ENCODE peak calls at places on chromosomes 2 and 18, in six cellular contexts. W is CD8-positive, alpha-beta T cell; U is heart right ventricle; F is GM23248; Q is uterus; D is Panc1. Y is an unnamed sample.

GRCh38 chr2:235527806-235528480 is 34.1 kb downstream of the AGAP1 start:
- DNase-seq in W (no peak), U (no peak), F (peak), Q (no peak), D (no peak), Y (no peak)

GRCh38 chr18:50817898-50818250 is 1.9 kb downstream of the MRO start:
- DNase-seq in W (no peak), U (no peak), F (peak), Q (no peak), D (no peak), Y (no peak)

GRCh38 chr18:50610349-50610748 is 50.5 kb downstream of the MAPK4 start:
- DNase-seq in W (no peak), U (no peak), F (no peak), Q (no peak), D (no peak), Y (no peak)

GRCh38 chr2:231918501-231919330 is 7.5 kb downstream of the NPPC start:
- DNase-seq in W (no peak), U (no peak), F (no peak), Q (no peak), D (no peak), Y (no peak)

GRCh38 chr2:153886833-153887232 is 15.1 kb downstream of the GALNT13 start:
- DNase-seq in W (no peak), U (no peak), F (no peak), Q (no peak), D (no peak), Y (no peak)

GRCh38 chr2:201777043-201777442 is 3.7 kb downstream of the ALS2 start:
- DNase-seq in W (no peak), U (no peak), F (peak), Q (no peak), D (no peak), Y (no peak)

GRCh38 chr2:120625865-120626560 is 109.7 kb upstream of the GLI2 start:
- DNase-seq in W (no peak), U (no peak), F (no peak), Q (no peak), D (no peak), Y (no peak)

GRCh38 chr2:71804251-71804650 is 343.4 kb downstream of the CYP26B1 start:
- DNase-seq in W (no peak), U (no peak), F (peak), Q (no peak), D (no peak), Y (no peak)

GRCh38 chr2:145484443-145485086 is 964.6 kb upstream of the ZEB2 start:
- DNase-seq in W (no peak), U (no peak), F (peak), Q (no peak), D (peak), Y (no peak)

GRCh38 chr2:237885931-237886701 is 26.7 kb downstream of the RAMP1 start:
- DNase-seq in W (no peak), U (peak), F (no peak), Q (peak), D (no peak), Y (no peak)

GRCh38 chr18:55353806-55354205 is 234.2 kb downstream of the TCF4 start:
- DNase-seq in W (no peak), U (no peak), F (peak), Q (no peak), D (no peak), Y (no peak)

GRCh38 chr18:55355220-55355619 is 232.8 kb downstream of the TCF4 start:
- DNase-seq in W (no peak), U (no peak), F (no peak), Q (no peak), D (no peak), Y (no peak)

GRCh38 chr18:55354795-55355194 is 233.2 kb downstream of the TCF4 start:
- DNase-seq in W (no peak), U (no peak), F (peak), Q (no peak), D (no peak), Y (no peak)

GRCh38 chr18:55351980-55352714 is 235.8 kb downstream of the TCF4 start:
- DNase-seq in W (no peak), U (no peak), F (no peak), Q (no peak), D (no peak), Y (no peak)

DNA sequence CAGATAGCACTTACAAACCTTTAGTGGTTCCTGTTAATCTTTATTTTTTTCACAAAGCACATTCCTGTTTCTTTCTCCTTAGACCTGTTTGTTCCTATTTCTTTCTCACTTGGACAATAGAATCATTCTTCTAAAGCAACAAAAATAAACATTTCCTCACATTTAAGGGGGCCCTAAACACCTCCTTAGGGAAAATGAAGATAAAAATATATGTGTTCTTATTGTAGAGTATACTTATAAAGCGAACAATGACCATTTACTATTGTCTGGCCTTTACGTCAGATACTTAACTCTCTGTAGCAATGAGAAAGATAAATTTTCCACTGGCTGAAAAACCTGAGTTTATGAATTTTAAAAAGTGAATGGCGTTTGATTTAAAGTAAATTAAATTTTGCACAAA is 234.6 kb downstream of the TCF4 start:
- DNase-seq in W (no peak), U (no peak), F (no peak), Q (no peak), D (no peak), Y (no peak)
- H3K27ac ChIP-seq in W (no peak), U (no peak), F (no peak), Q (no peak), D (no peak), Y (no peak)

DNA sequence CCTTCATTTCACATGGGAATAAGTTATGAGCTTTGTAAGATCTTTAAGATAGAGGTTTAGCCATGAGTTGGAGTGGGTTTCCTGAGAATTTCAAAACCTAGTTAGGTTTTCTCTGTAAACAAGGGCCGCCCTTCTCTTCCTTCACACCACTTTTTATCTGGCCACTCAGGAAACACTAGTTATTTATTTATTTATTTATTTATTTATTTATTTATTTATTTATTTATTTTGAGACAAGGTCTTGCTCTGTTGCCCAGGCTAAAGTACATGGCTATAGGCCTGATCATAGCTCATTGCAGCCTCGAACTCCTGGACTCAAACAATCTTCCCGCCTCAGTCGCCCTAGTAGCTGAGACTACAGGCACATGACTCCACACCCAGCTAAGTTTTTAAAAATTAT is 71.2 kb downstream of the MTCL1 start:
- DNase-seq in W (no peak), U (no peak), F (no peak), Q (no peak), D (no peak), Y (no peak)
- H3K27ac ChIP-seq in W (no peak), U (no peak), F (no peak), Q (no peak), D (no peak), Y (no peak)

DNA sequence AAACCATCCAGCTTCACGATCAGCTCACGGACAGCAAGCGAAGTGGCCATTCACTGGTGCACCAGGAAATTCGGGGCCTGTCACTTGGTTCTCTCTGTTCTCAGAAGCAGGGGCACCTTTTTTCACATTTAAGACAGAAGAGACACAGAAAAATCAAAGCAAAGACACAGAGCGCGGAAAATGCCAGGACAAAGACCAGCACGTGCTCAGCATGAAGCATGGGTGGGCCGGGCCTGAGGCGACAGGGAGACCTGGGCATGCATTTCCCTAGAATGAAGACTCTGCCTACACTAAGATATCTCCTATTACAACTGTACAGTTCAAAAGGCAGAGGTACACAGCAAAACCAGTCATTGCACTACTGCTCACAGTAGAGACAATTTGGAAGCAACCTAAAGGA is 117.4 kb upstream of the ID2 start:
- DNase-seq in W (no peak), U (no peak), F (no peak), Q (peak), D (no peak), Y (no peak)
- H3K27ac ChIP-seq in W (no peak), U (no peak), F (no peak), Q (no peak), D (no peak), Y (no peak)

GRCh38 chr2:217822296-217823252 is 180.2 kb downstream of the TNS1 start:
- DNase-seq in W (no peak), U (no peak), F (peak), Q (no peak), D (no peak), Y (no peak)

GRCh38 chr2:217820066-217820819 is 182.6 kb downstream of the TNS1 start:
- DNase-seq in W (no peak), U (no peak), F (no peak), Q (no peak), D (no peak), Y (no peak)

GRCh38 chr2:217823626-217824025 is 179.2 kb downstream of the TNS1 start:
- DNase-seq in W (no peak), U (no peak), F (no peak), Q (no peak), D (no peak), Y (no peak)

GRCh38 chr2:217820904-217821303 is 181.9 kb downstream of the TNS1 start:
- DNase-seq in W (no peak), U (no peak), F (no peak), Q (no peak), D (no peak), Y (no peak)

GRCh38 chr2:217821536-217822147 is 181.2 kb downstream of the TNS1 start:
- DNase-seq in W (no peak), U (no peak), F (no peak), Q (no peak), D (no peak), Y (no peak)
- H3K27ac ChIP-seq in W (no peak), U (peak), F (peak), Q (peak), D (no peak), Y (no peak)

GRCh38 chr18:2935438-2936192 is 77.3 kb downstream of the LPIN2 start:
- DNase-seq in W (no peak), U (no peak), F (peak), Q (no peak), D (no peak), Y (no peak)
- H3K27ac ChIP-seq in W (no peak), U (no peak), F (peak), Q (no peak), D (no peak), Y (no peak)

Y was measured in iPS DF 6.9.